ENCODE peak calls at places on chromosomes 16 and 17, in four cellular contexts. M, Y, T and X are unnamed samples. For H3K4me1, the result is how much of the 10 kb centered on the place peaks cover.

GRCh38 chr17:82888583-82889495 is 49.0 kb upstream of the ZNF750 start:
- DNase-seq in M (no peak), Y (no peak), T (no peak), X (no peak)

GRCh38 chr16:86033016-86033474 is 134.1 kb downstream of the IRF8 start:
- DNase-seq in M (peak), Y (no peak), T (no peak), X (no peak)

GRCh38 chr16:84443166-84443802 is 61.2 kb downstream of the MEAK7 start:
- DNase-seq in M (no peak), Y (no peak), T (no peak), X (no peak)

GRCh38 chr17:79742951-79743476 is 12.3 kb downstream of the ENPP7 start:
- DNase-seq in M (no peak), Y (no peak), T (no peak), X (no peak)

GRCh38 chr17:44307387-44308186 is 814 bp upstream of the RUNDC3A start:
- DNase-seq in M (peak), Y (no peak), T (no peak), X (no peak)

GRCh38 chr17:63881935-63882601 is at the start of gene GH2:
- DNase-seq in M (peak), Y (no peak), T (peak), X (peak)

GRCh38 chr17:78884876-78885667 is 17.9 kb downstream of the CEP295NL start:
- DNase-seq in M (no peak), Y (no peak), T (no peak), X (no peak)

GRCh38 chr16:27784351-27785306 is 234.7 kb downstream of the KATNIP start:
- DNase-seq in M (no peak), Y (no peak), T (no peak), X (no peak)

GRCh38 chr17:1076299-1076981 is 79.5 kb downstream of the TIMM22 start:
- DNase-seq in M (no peak), Y (no peak), T (no peak), X (no peak)

GRCh38 chr16:51638338-51639135 is 487.5 kb upstream of the SALL1 start:
- DNase-seq in M (no peak), Y (no peak), T (no peak), X (no peak)

GRCh38 chr16:78462261-78463208 is 363.1 kb downstream of the WWOX start:
- DNase-seq in M (no peak), Y (no peak), T (no peak), X (no peak)

GRCh38 chr17:73560661-73561060 is 83.6 kb downstream of the SDK2 start:
- DNase-seq in M (no peak), Y (no peak), T (no peak), X (no peak)

GRCh38 chr17:28497931-28498330 is 8.2 kb upstream of the FOXN1 start:
- DNase-seq in M (no peak), Y (no peak), T (no peak), X (no peak)

GRCh38 chr16:28011223-28011622 is 52.3 kb downstream of the GSG1L start:
- DNase-seq in M (no peak), Y (no peak), T (no peak), X (no peak)

GRCh38 chr16:65832269-65832668 is 534.2 kb upstream of the CDH5 start:
- DNase-seq in M (no peak), Y (no peak), T (no peak), X (no peak)

GRCh38 chr16:64700628-64701027 is 421.2 kb downstream of the CDH11 start:
- DNase-seq in M (no peak), Y (no peak), T (no peak), X (no peak)

GRCh38 chr16:727291-727977 is 528 bp downstream of the HAGHL start:
- DNase-seq in M (no peak), Y (no peak), T (no peak), X (peak)

GRCh38 chr17:41595585-41595984 is 8.9 kb upstream of the KRT14 start:
- DNase-seq in M (no peak), Y (no peak), T (no peak), X (no peak)

GRCh38 chr16:13139661-13140241 is 238.4 kb downstream of the SHISA9 start:
- DNase-seq in M (no peak), Y (no peak), T (no peak), X (no peak)

GRCh38 chr17:81337449-81337848 is 42.3 kb upstream of the SLC38A10 start:
- DNase-seq in M (no peak), Y (no peak), T (no peak), X (no peak)

GRCh38 chr17:36221187-36221586 is 10.3 kb downstream of the CCL4L2 start:
- DNase-seq in M (no peak), Y (no peak), T (no peak), X (no peak)

GRCh38 chr17:8887834-8888703 is 20.6 kb upstream of the PIK3R6 start:
- DNase-seq in M (no peak), Y (no peak), T (no peak), X (no peak)

GRCh38 chr16:48887646-48888045 is 277.7 kb upstream of the N4BP1 start:
- DNase-seq in M (no peak), Y (no peak), T (no peak), X (no peak)

GRCh38 chr17:44333371-44333770 is 8.7 kb upstream of the SLC25A39 start:
- DNase-seq in M (no peak), Y (no peak), T (no peak), X (no peak)

GRCh38 chr17:68184816-68185436 is 62.9 kb upstream of the AMZ2 start:
- DNase-seq in M (no peak), Y (no peak), T (no peak), X (no peak)

GRCh38 chr16:69787883-69788282 is 25.8 kb downstream of the WWP2 start:
- DNase-seq in M (no peak), Y (no peak), T (no peak), X (no peak)

GRCh38 chr16:4910828-4911227 is 26.1 kb downstream of the PPL start:
- DNase-seq in M (no peak), Y (no peak), T (no peak), X (no peak)

GRCh38 chr16:8634991-8635736 is 13.7 kb downstream of the METTL22 start:
- DNase-seq in M (peak), Y (no peak), T (no peak), X (no peak)

GRCh38 chr17:79146562-79146961 is 71.9 kb downstream of the ENGASE start:
- DNase-seq in M (no peak), Y (no peak), T (no peak), X (no peak)

GRCh38 chr16:8861563-8862308 is 7.1 kb downstream of the CARHSP1 start:
- DNase-seq in M (no peak), Y (no peak), T (no peak), X (no peak)

GRCh38 chr17:78125976-78126894 is 2.3 kb downstream of the TMC6 start:
- DNase-seq in M (no peak), Y (no peak), T (no peak), X (no peak)

GRCh38 chr16:24741862-24742261 is 12.4 kb downstream of the TNRC6A start:
- DNase-seq in M (no peak), Y (no peak), T (no peak), X (no peak)

GRCh38 chr16:24748242-24748641 is 18.8 kb downstream of the TNRC6A start:
- DNase-seq in M (no peak), Y (no peak), T (peak), X (peak)

GRCh38 chr16:24745791-24746190 is 16.3 kb downstream of the TNRC6A start:
- DNase-seq in M (no peak), Y (no peak), T (no peak), X (no peak)

DNA sequence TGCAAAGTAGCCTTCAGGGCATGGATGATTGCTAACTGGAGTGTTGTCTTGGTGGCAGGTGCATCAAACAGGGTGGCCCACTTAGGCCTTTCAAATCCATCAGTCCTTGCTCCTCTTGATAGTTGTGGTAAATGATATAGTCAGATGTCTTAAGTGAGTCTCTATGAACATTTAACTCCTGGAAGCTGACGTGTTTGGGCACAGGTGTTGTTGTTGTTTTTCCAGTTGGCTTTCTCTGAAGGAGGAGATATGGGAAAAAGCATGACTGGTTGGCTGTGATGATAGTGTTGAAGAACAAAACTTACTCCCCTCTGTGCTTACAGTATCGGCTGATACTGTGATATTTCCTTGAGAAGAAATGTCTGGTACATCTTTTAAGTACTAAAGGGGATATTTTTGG is 18.0 kb downstream of the TNRC6A start:
- DNase-seq in M (no peak), Y (no peak), T (no peak), X (no peak)
- H3K4me1 ChIP-seq in M (under half), Y (under half), T (half or more), X (under half)

GRCh38 chr16:67451061-67451703 is 20.3 kb downstream of the HSD11B2 start:
- DNase-seq in M (no peak), Y (no peak), T (no peak), X (no peak)

GRCh38 chr16:67449328-67449727 is 18.4 kb downstream of the HSD11B2 start:
- DNase-seq in M (no peak), Y (no peak), T (no peak), X (no peak)

GRCh38 chr16:67454104-67454503 is 23.2 kb downstream of the HSD11B2 start:
- DNase-seq in M (no peak), Y (no peak), T (no peak), X (no peak)

GRCh38 chr16:67449739-67450138 is 18.8 kb downstream of the HSD11B2 start:
- DNase-seq in M (no peak), Y (no peak), T (no peak), X (no peak)

GRCh38 chr16:67451704-67452435 is 20.9 kb downstream of the HSD11B2 start:
- DNase-seq in M (no peak), Y (no peak), T (no peak), X (no peak)
- H3K4me1 ChIP-seq in M (under half), Y (under half), T (under half), X (under half)

GRCh38 chr17:2710804-2711607 is 558 bp downstream of the CLUH start:
- DNase-seq in M (no peak), Y (no peak), T (no peak), X (no peak)

GRCh38 chr17:2710075-2710803 is 1.3 kb downstream of the CLUH start:
- DNase-seq in M (no peak), Y (no peak), T (no peak), X (no peak)

GRCh38 chr17:2712300-2713043 is 908 bp upstream of the CLUH start:
- DNase-seq in M (no peak), Y (no peak), T (no peak), X (no peak)

GRCh38 chr17:2713881-2714280 is 2.3 kb upstream of the CLUH start:
- DNase-seq in M (no peak), Y (no peak), T (no peak), X (no peak)

DNA sequence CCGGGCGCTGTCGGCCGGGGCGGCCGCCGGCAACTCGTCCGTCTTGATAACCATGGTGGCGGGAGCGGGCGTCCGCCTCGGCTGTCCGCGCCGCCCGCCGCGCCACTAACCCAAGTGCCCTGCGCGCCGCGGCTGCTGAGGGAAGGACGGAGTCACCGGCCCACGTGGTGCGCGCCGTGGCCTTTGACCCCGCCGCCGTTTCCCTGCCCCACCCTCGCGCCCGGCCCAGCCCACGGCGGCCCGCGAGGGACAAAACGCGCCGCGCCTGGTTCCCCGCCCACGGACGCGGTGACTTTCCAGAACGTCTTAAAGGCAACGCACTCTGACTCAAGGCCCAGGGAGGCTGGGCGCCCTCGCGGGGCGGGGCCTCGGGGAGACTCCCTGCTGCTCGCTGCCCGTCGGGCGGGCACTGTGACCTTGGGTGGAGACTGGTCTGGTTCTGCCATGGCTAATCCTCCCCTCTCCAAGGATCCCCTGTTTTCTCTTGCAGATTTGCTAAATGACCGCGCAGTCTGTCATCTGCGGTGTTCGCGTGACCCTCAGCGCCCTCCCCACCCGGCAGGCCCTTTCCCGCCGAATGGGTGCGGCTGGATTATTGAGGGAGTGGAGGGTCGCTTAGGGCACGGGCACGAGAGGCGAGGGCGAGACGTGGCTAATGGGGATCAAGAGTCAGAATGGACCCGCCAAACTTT is at the start of gene CLUH:
- DNase-seq in M (no peak), Y (peak), T (peak), X (peak)
- H3K4me1 ChIP-seq in M (under half), Y (under half), T (under half), X (under half)

GRCh38 chr17:59425085-59425901 is 93.8 kb downstream of the YPEL2 start:
- DNase-seq in M (no peak), Y (no peak), T (no peak), X (peak)
- H3K4me1 ChIP-seq in M (under half), Y (under half), T (under half), X (half or more)

GRCh38 chr17:40322417-40323315 is 13.7 kb downstream of the RARA start:
- DNase-seq in M (no peak), Y (no peak), T (no peak), X (peak)
- H3K4me1 ChIP-seq in M (under half), Y (half or more), T (half or more), X (half or more)

DNA sequence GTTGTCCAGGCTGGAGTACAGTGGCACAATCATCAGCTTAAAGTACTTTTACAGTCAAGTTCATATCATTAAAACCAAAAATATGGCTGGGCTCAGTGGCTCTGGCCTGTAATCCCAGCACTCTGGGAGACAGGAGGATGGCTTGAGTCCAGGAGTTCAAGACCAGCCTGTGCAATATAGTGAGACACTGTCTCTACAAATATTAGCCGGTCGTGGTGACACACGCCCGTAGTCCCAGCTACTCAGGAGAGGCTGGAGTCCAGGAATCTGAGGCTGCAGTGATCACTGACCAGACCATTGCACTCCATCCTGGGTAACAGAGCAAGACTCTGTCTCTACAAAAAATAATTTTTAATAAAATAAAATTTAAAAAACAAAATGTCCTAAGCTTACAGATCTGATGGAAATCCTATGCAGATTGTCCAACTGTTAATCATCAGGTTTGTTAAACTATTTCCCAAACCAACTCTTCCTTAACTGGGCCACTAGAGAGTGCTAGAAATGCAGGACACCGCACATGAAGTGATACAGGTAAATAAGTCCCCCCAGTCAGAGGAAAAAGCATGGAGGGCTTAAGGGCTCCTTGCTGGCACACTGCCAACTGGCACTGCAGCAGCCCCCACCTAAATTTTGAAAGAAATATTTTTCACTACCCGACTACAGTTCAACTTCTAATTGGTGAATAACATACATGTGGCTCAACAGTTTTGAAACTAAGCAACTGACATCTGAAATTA is 2.8 kb downstream of the USP22 start:
- DNase-seq in M (no peak), Y (no peak), T (no peak), X (no peak)
- H3K4me1 ChIP-seq in M (under half), Y (under half), T (under half), X (under half)